ENCODE peak calls at places on chromosomes 3 and 15, in nine cellular contexts. K, L, X, G, T, A, O, W and Q are unnamed samples.

GRCh38 chr3:186949281-186949982 is 19.1 kb downstream of the ST6GAL1 start:
- DNase-seq in T (no peak), A (no peak), W (no peak), K (no peak), L (no peak), X (no peak), G (no peak), O (no peak), Q (peak)

GRCh38 chr3:16240229-16241023 is 24.3 kb downstream of the DPH3 start:
- DNase-seq in A (no peak), T (no peak), O (no peak), K (no peak), L (no peak), W (peak), X (no peak), G (no peak), Q (no peak)

GRCh38 chr15:62392411-62392810 is 227.3 kb upstream of the C2CD4B start:
- DNase-seq in L (peak), W (no peak), K (no peak), A (no peak), G (no peak), X (no peak), T (no peak), O (no peak), Q (no peak)

GRCh38 chr15:40322531-40323238 is 807 bp upstream of the INAFM2 start:
- DNase-seq in X (no peak), G (no peak), K (no peak), O (no peak), W (no peak), A (no peak), T (no peak), L (no peak), Q (no peak)

GRCh38 chr3:183768114-183768513 is 57.3 kb downstream of the MAP6D1 start:
- DNase-seq in K (no peak), W (no peak), O (no peak), L (no peak), G (no peak), A (no peak), T (no peak), X (no peak), Q (no peak)

GRCh38 chr15:38941399-38941953 is 376.9 kb upstream of the RASGRP1 start:
- DNase-seq in O (no peak), K (no peak), A (no peak), X (no peak), T (no peak), G (no peak), W (peak), L (no peak), Q (no peak)

GRCh38 chr15:100809151-100809550 is 70.5 kb upstream of the ALDH1A3 start:
- DNase-seq in O (no peak), G (no peak), T (no peak), X (no peak), A (no peak), L (no peak), W (peak), K (no peak), Q (no peak)

GRCh38 chr15:56366211-56366610 is 985 bp downstream of the TEX9 start:
- DNase-seq in T (no peak), O (no peak), L (no peak), A (no peak), G (no peak), W (no peak), X (peak), K (no peak), Q (no peak)

GRCh38 chr3:152236741-152237140 is 32.0 kb upstream of the MBNL1 start:
- DNase-seq in T (no peak), A (no peak), W (no peak), K (no peak), L (no peak), G (peak), X (no peak), O (no peak), Q (no peak)

GRCh38 chr3:94627689-94628088 is 564.8 kb downstream of the NSUN3 start:
- DNase-seq in A (no peak), W (no peak), T (no peak), G (no peak), O (no peak), L (no peak), X (no peak), K (no peak), Q (no peak)

GRCh38 chr15:47384776-47385175 is 332.5 kb upstream of the SEMA6D start:
- DNase-seq in K (no peak), X (no peak), L (no peak), T (no peak), G (no peak), W (no peak), O (no peak), A (no peak), Q (no peak)

GRCh38 chr3:153348457-153349137 is 186.6 kb downstream of the RAP2B start:
- DNase-seq in G (no peak), X (no peak), T (no peak), L (no peak), W (no peak), K (no peak), O (no peak), A (no peak), Q (no peak)

GRCh38 chr3:13229291-13229949 is 156.2 kb upstream of the IQSEC1 start:
- DNase-seq in X (no peak), K (no peak), A (no peak), O (peak), L (no peak), G (peak), W (no peak), T (no peak), Q (peak)